ENCODE peak calls at places on chromosomes 16 and 17, in four cellular contexts. I is HCT116, W is fibroblast of lung, S is OCI-LY7. K is an unnamed sample. For H4K20me1 and H3K4me1, the result is how much of the 10 kb centered on the place peaks cover.

GRCh38 chr16:31874354-31875111 is 926 bp downstream of the ZNF267 start:
- DNase-seq in I (no peak), W (peak), S (peak), K (peak)

GRCh38 chr16:78851266-78851665 is 749.3 kb downstream of the MAF start:
- DNase-seq in I (no peak), W (no peak), S (no peak), K (no peak)

GRCh38 chr17:28662527-28662829 is 473 bp downstream of the SUPT6H start:
- DNase-seq in I (no peak), W (no peak), S (no peak), K (peak)

GRCh38 chr16:83615131-83615530 is 192.6 kb upstream of the HSBP1 start:
- DNase-seq in I (no peak), W (no peak), S (no peak), K (no peak)

GRCh38 chr16:53449816-53450517 is 15.7 kb downstream of the RBL2 start:
- DNase-seq in I (no peak), W (no peak), S (peak), K (peak)

GRCh38 chr16:79973320-79973719 is 372.8 kb upstream of the MAF start:
- DNase-seq in I (no peak), W (no peak), S (no peak), K (no peak)

GRCh38 chr16:69443809-69444611 is 19.6 kb downstream of the CYB5B start:
- DNase-seq in I (no peak), W (peak), S (no peak), K (no peak)

GRCh38 chr16:4639899-4640509 is 15.4 kb downstream of the MGRN1 start:
- DNase-seq in I (no peak), W (no peak), S (no peak), K (no peak)

GRCh38 chr16:29807426-29808218 is 1.3 kb downstream of the MAZ start:
- DNase-seq in I (peak), W (peak), S (peak), K (peak)

GRCh38 chr16:67563708-67564468 is 1.6 kb downstream of the CTCF start:
- DNase-seq in I (no peak), W (peak), S (peak), K (peak)

GRCh38 chr16:8644513-8645140 is 23.1 kb downstream of the METTL22 start:
- DNase-seq in I (no peak), W (no peak), S (no peak), K (no peak)

GRCh38 chr16:83542491-83542890 is 265.3 kb upstream of the HSBP1 start:
- DNase-seq in I (no peak), W (no peak), S (no peak), K (no peak)

GRCh38 chr16:67277294-67277998 is 1.9 kb upstream of the PLEKHG4 start:
- DNase-seq in I (peak), W (peak), S (no peak), K (no peak)

GRCh38 chr17:15343749-15344148 is 2.4 kb upstream of the TEKT3 start:
- DNase-seq in I (no peak), W (peak), S (no peak), K (no peak)

GRCh38 chr17:59638553-59638952 is 18.9 kb downstream of the CLTC start:
- DNase-seq in I (no peak), W (no peak), S (no peak), K (no peak)
- H4K20me1 ChIP-seq in I (half or more), W (under half), S (under half), K (half or more)

DNA sequence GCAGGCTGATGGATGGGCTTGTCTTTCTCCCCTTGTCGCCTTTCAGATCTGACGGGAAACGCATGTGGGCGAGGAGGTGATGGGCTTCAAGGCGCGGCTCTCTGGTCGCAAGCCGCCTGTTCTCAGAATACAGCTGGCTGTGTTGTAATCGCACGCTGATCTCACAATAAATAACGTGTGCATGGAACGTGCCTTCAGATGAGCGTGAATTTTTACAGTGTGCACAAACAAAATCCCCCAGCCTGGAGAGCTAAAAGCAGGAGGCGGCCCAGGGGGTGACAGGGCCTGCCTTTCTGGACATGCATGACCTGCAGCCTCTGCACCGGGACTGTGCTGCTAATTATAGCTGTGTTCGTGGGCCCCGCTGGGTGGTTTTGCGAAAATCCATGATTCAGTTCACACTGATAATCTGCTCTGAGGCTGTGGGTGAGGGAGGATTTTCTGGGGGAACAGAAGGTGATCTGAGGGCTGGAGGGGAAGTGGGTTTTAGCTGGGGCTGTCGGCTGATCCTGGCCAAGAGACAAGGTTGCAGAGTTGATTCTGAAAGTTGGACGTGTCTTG is 187.7 kb upstream of the ZNF469 start:
- DNase-seq in I (no peak), W (peak), S (no peak), K (no peak)
- H2AFZ ChIP-seq in I (no peak), W (no peak), S (no peak), K (no peak)

DNA sequence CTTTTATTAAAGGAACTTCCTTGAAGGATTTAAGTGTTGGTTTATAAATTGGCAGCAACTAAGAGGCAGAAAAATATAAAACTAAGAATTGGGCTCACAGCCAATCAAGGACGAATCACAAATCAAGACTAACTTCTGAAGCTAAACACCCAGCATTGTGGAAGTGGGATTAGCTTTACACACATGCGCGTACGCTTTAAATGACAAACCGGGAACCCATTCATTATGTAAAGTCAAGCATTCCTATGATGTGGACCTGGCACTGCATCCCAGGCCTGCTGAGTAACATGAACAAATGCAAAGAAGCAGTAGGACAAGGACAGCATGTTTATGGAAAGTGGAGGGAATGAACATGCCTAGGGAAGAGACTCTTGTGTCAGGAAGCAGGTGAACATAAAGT is 63.5 kb downstream of the NOG start:
- DNase-seq in I (no peak), W (no peak), S (no peak), K (no peak)
- H3K4me1 ChIP-seq in I (under half), W (under half), S (under half), K (under half)

GRCh38 chr17:17494499-17495447 is 1.4 kb downstream of the RASD1 start:
- DNase-seq in I (no peak), W (peak), S (no peak), K (no peak)
- H4K20me1 ChIP-seq in I (under half), W (under half), S (under half), K (under half)

K was measured in Karpas-422.